ENCODE peak calls at places on chromosomes 3 and 15, in six cellular contexts. O is upper lobe of left lung, X is A549, G is GM12878, M is HepG2, F is K562. B is an unnamed sample.

GRCh38 chr3:119160361-119160760 is 13.0 kb upstream of the UPK1B start:
- ATAC-seq in X (no peak), O (no peak), F (no peak), M (no peak), G (no peak), B (no peak)

GRCh38 chr3:108202080-108202479 is 20.1 kb downstream of the IFT57 start:
- ATAC-seq in X (no peak), G (no peak), F (no peak), M (no peak), O (no peak), B (no peak)

GRCh38 chr3:171561601-171562323 is 101.6 kb upstream of the TNIK start:
- ATAC-seq in O (no peak), X (no peak), F (no peak), G (peak; percentile 78), M (no peak), B (no peak)

GRCh38 chr15:85689729-85690128 is 105.0 kb downstream of the KLHL25 start:
- ATAC-seq in X (no peak), G (peak; percentile 55), O (peak; percentile 86), F (no peak), M (no peak), B (peak; percentile 47)

GRCh38 chr3:186997061-186998054 is 67.0 kb downstream of the ST6GAL1 start:
- ATAC-seq in M (no peak), X (no peak), G (peak; percentile 38), F (peak; percentile 89), O (peak; percentile 28), B (no peak)

GRCh38 chr3:33152363-33153360 is 38.8 kb downstream of the CRTAP start:
- ATAC-seq in M (peak; percentile 38), X (peak; percentile 25), O (no peak), G (no peak), F (peak; percentile 47), B (no peak)

GRCh38 chr3:150293401-150294001 is 114.6 kb upstream of the TSC22D2 start:
- ATAC-seq in O (no peak), X (no peak), G (no peak), M (no peak), F (no peak), B (no peak)

GRCh38 chr3:113002676-113003075 is 11.9 kb downstream of the GTPBP8 start:
- ATAC-seq in F (peak; percentile 60), O (no peak), G (peak; percentile 68), X (peak; percentile 23), M (peak; percentile 55), B (peak; percentile 22)

GRCh38 chr3:3806092-3806491 is 6.9 kb downstream of the LRRN1 start:
- ATAC-seq in G (no peak), F (no peak), O (no peak), M (no peak), X (no peak), B (no peak)

GRCh38 chr3:106773795-106774194 is 603.4 kb upstream of the CCDC54 start:
- ATAC-seq in G (no peak), O (no peak), M (no peak), F (no peak), X (no peak), B (no peak)

GRCh38 chr3:195253981-195254432 is 17.0 kb downstream of the XXYLT1 start:
- ATAC-seq in F (no peak), X (no peak), M (no peak), G (no peak), O (no peak), B (no peak)
- TF ChIP-seq EP300 in F (no peak), X (no peak), M (no peak), G (no peak), O (no peak), B (no peak)

DNA sequence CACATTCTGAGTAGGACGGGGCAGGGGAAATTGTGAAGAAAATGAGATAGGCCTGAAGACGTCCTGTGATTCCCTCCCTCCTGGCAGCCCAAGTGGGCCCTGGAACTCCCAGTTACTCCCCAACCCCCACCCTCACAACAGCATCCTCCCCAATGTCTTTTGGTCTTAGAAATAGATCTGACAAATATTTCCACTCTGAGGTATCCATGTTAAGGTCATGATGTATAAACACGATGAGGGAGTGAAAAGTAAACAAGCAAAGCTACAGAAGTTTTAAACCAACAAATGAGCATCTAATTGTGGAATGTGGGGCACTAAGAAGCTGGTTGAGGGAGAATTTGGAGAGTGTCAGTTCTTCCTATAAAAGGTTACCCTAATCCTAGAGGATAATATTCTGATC is 103.7 kb upstream of the AADACL2 start:
- ATAC-seq in O (no peak), F (no peak), G (no peak), M (no peak), X (no peak), B (no peak)
- TF ChIP-seq EP300 in O (no peak), F (no peak), G (no peak), M (peak; percentile 62), X (no peak), B (no peak)

GRCh38 chr3:193865339-193865738 is 270.6 kb upstream of the HES1 start:
- ATAC-seq in G (peak; percentile 97), O (no peak), X (no peak), F (no peak), M (no peak), B (no peak)

GRCh38 chr3:193861036-193861435 is 268.0 kb downstream of the OPA1 start:
- ATAC-seq in X (no peak), F (no peak), O (no peak), M (no peak), G (no peak), B (no peak)

GRCh38 chr3:193859195-193859594 is 266.2 kb downstream of the OPA1 start:
- ATAC-seq in F (peak; percentile 92), O (no peak), M (no peak), X (no peak), G (peak; percentile 48), B (no peak)

GRCh38 chr3:193865879-193866480 is 270.0 kb upstream of the HES1 start:
- ATAC-seq in X (no peak), O (no peak), F (peak; percentile 10), M (no peak), G (no peak), B (no peak)

GRCh38 chr3:193863657-193864323 is 270.8 kb downstream of the OPA1 start:
- ATAC-seq in F (no peak), X (no peak), O (no peak), G (no peak), M (peak; percentile 31), B (peak; percentile 84)
- TF ChIP-seq EP300 in F (no peak), X (no peak), O (no peak), G (no peak), M (no peak), B (no peak)

DNA sequence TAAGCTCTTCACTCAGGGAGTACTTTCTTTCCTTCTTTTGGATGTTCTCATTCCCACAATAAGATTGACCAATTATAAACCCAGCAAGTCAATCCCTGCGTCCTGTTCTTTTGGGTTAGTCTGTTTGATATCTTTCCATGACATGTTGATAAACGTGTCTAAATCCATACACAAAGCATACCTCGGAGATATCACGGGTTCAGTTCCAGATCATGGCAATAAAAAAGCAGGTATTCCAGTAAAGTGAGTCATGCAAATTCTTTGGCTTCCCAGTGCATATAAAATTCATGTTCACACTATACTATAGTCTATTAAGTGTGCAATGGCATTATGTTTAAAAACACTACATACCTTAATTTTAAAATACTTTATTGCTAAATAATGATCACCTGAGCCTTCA is 667.7 kb downstream of the MAGI1 start:
- ATAC-seq in G (no peak), X (no peak), O (no peak), M (no peak), F (no peak), B (no peak)
- TF ChIP-seq EP300 in G (no peak), X (no peak), O (no peak), M (no peak), F (no peak), B (no peak)

DNA sequence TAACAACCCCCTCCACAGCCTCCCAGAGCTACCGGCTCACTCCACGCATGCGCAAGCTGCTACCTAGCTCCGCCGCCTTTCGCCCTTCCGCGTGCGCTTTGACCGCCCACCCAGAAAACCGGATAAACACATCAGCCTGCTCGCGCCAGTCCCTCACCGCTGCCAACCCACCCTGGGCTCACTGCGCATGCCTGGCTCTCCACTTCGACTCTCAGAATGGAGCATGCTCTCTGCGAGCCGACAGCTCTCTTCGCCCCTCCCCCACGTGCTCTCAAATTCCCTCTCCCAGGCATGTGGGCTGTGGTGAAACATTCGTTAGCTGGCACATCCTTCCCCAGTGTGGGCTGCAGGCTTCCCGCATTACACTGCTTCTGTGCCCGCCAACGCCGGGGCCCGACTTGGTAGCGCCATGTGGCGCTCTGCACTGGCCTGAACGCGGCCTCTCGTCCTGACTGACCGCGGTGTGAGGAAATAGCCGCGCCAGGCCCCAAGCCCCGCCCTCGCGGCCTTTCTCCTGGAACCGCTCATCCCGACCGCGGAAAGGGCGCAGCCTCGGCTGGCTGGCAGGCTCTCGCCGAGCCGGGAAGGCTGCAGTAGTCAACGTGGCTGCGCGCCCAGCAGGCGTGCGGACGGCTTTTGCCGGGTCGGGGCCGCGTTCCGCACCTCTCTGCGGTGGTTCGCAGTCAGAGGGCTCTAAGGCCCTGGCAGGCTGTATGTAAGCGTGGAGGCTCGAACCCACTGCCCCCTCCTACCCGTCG is 445 bp upstream of the MSL2 start:
- ATAC-seq in M (peak; percentile 84), X (peak; percentile 89), F (peak; percentile 78), O (peak; percentile 93), G (peak; percentile 81), B (peak; percentile 93)
- TF ChIP-seq EP300 in M (no peak), X (no peak), F (no peak), O (no peak), G (no peak), B (no peak)

GRCh38 chr3:47282424-47283192 is at the start of the genes KIF9 and KLHL18:
- ATAC-seq in M (peak; percentile 91), O (peak; percentile 97), G (peak; percentile 90), X (peak; percentile 91), F (peak; percentile 93), B (peak; percentile 95)
- TF ChIP-seq EP300 in M (peak; percentile 24), O (no peak), G (no peak), X (no peak), F (peak; percentile 36), B (no peak)